ENCODE peak calls at places on chromosomes 6 and 20, in ten cellular contexts. One of them, this sample, is unnamed.

GRCh38 chr6:112337209-112337638 is 9.9 kb upstream of the RFPL4B start:
- DNase-seq in AG04450: peak
- DNase-seq in fibroblast of mammary gland: peak
- DNase-seq in AG10803: peak
- DNase-seq in cardiac fibroblast: peak
- DNase-seq in lung: peak
- DNase-seq in ovary: peak
- DNase-seq in brain microvascular endothelial cell: peak
- DNase-seq in NB4: peak
- DNase-seq in CD8-positive, alpha-beta T cell: no peak
- DNase-seq in this sample: peak

GRCh38 chr20:49602370-49603208 is 34.7 kb upstream of the PTGIS start:
- DNase-seq in fibroblast of mammary gland: no peak
- DNase-seq in AG10803: no peak
- DNase-seq in NB4: no peak
- DNase-seq in lung: no peak
- DNase-seq in AG04450: no peak
- DNase-seq in cardiac fibroblast: no peak
- DNase-seq in CD8-positive, alpha-beta T cell: no peak
- DNase-seq in ovary: no peak
- DNase-seq in brain microvascular endothelial cell: no peak
- DNase-seq in this sample: no peak

GRCh38 chr6:1381397-1382330 is 7.7 kb upstream of the FOXF2 start:
- DNase-seq in lung: no peak
- DNase-seq in cardiac fibroblast: no peak
- DNase-seq in AG10803: no peak
- DNase-seq in CD8-positive, alpha-beta T cell: peak
- DNase-seq in AG04450: no peak
- DNase-seq in brain microvascular endothelial cell: no peak
- DNase-seq in NB4: peak
- DNase-seq in ovary: peak
- DNase-seq in fibroblast of mammary gland: no peak
- DNase-seq in this sample: peak

GRCh38 chr20:50294164-50295088 is 103.8 kb downstream of the CEBPB start:
- DNase-seq in cardiac fibroblast: no peak
- DNase-seq in lung: no peak
- DNase-seq in fibroblast of mammary gland: no peak
- DNase-seq in AG10803: no peak
- DNase-seq in ovary: no peak
- DNase-seq in AG04450: no peak
- DNase-seq in CD8-positive, alpha-beta T cell: no peak
- DNase-seq in NB4: peak
- DNase-seq in brain microvascular endothelial cell: no peak
- DNase-seq in this sample: no peak

GRCh38 chr6:131998255-131998982 is 47.2 kb upstream of the CCN2 start:
- DNase-seq in fibroblast of mammary gland: peak
- DNase-seq in brain microvascular endothelial cell: peak
- DNase-seq in CD8-positive, alpha-beta T cell: no peak
- DNase-seq in AG10803: peak
- DNase-seq in lung: no peak
- DNase-seq in ovary: no peak
- DNase-seq in AG04450: no peak
- DNase-seq in NB4: no peak
- DNase-seq in cardiac fibroblast: peak
- DNase-seq in this sample: no peak

GRCh38 chr6:37524025-37524647 is 24.4 kb upstream of the CCDC167 start:
- DNase-seq in cardiac fibroblast: peak
- DNase-seq in AG10803: no peak
- DNase-seq in CD8-positive, alpha-beta T cell: no peak
- DNase-seq in NB4: no peak
- DNase-seq in ovary: no peak
- DNase-seq in AG04450: peak
- DNase-seq in fibroblast of mammary gland: peak
- DNase-seq in lung: no peak
- DNase-seq in brain microvascular endothelial cell: peak
- DNase-seq in this sample: peak

GRCh38 chr6:144346719-144347446 is 61.7 kb downstream of the UTRN start:
- DNase-seq in CD8-positive, alpha-beta T cell: no peak
- DNase-seq in AG10803: peak
- DNase-seq in brain microvascular endothelial cell: peak
- DNase-seq in NB4: peak
- DNase-seq in lung: no peak
- DNase-seq in fibroblast of mammary gland: peak
- DNase-seq in AG04450: peak
- DNase-seq in ovary: no peak
- DNase-seq in cardiac fibroblast: peak
- DNase-seq in this sample: peak

GRCh38 chr6:137011406-137011805 is 33.4 kb downstream of the IL20RA start:
- DNase-seq in NB4: no peak
- DNase-seq in AG04450: no peak
- DNase-seq in brain microvascular endothelial cell: no peak
- DNase-seq in AG10803: no peak
- DNase-seq in CD8-positive, alpha-beta T cell: no peak
- DNase-seq in cardiac fibroblast: no peak
- DNase-seq in lung: no peak
- DNase-seq in fibroblast of mammary gland: no peak
- DNase-seq in ovary: no peak
- DNase-seq in this sample: peak

GRCh38 chr20:278607-279571 is 11.7 kb downstream of the C20orf96 start:
- DNase-seq in AG10803: no peak
- DNase-seq in brain microvascular endothelial cell: no peak
- DNase-seq in lung: no peak
- DNase-seq in NB4: no peak
- DNase-seq in fibroblast of mammary gland: no peak
- DNase-seq in CD8-positive, alpha-beta T cell: no peak
- DNase-seq in cardiac fibroblast: no peak
- DNase-seq in ovary: peak
- DNase-seq in AG04450: no peak
- DNase-seq in this sample: peak

GRCh38 chr20:9555781-9556180 is 41.4 kb downstream of the LAMP5 start:
- DNase-seq in NB4: no peak
- DNase-seq in CD8-positive, alpha-beta T cell: no peak
- DNase-seq in lung: no peak
- DNase-seq in fibroblast of mammary gland: peak
- DNase-seq in AG10803: no peak
- DNase-seq in ovary: no peak
- DNase-seq in AG04450: no peak
- DNase-seq in cardiac fibroblast: peak
- DNase-seq in brain microvascular endothelial cell: no peak
- DNase-seq in this sample: peak

GRCh38 chr20:9179193-9179802 is 110.4 kb downstream of the PLCB4 start:
- DNase-seq in lung: no peak
- DNase-seq in CD8-positive, alpha-beta T cell: no peak
- DNase-seq in NB4: no peak
- DNase-seq in AG10803: peak
- DNase-seq in fibroblast of mammary gland: peak
- DNase-seq in AG04450: no peak
- DNase-seq in brain microvascular endothelial cell: peak
- DNase-seq in ovary: no peak
- DNase-seq in cardiac fibroblast: peak
- DNase-seq in this sample: peak

DNA sequence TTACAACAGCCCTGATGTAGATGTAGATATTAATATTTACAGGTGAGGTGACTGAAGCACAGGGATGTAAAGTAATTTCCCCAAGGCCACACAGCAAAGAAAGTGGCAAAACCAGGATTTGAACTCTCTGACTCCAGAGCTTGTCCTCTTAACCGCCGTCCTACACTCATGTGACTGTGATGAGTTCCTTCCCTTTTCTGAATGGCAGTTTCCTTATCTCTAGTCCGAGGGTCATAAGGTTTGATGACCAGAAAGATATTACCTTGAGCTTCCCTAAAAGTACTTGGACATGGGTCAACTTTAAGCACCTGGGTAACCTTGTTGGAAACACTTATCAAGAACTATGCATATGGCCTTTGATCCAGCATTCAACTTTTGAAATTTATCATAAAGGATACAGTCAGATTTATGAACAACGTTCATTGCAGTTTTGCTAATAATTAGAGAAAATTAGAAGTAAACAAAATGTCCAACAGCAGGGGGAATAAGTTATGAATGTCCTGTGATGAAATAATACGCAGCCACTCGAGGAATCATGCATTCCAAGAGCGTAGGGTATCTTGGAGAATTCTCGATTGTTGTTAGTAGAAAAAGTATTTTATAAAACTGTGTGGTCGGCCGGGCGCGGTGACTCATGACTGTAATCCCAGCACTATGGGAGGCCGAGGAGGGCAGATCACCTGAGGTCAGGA is 2.3 kb upstream of the TLDC2 start:
- DNase-seq in cardiac fibroblast: no peak
- DNase-seq in lung: no peak
- DNase-seq in brain microvascular endothelial cell: no peak
- DNase-seq in fibroblast of mammary gland: no peak
- DNase-seq in AG04450: no peak
- DNase-seq in CD8-positive, alpha-beta T cell: no peak
- DNase-seq in AG10803: no peak
- DNase-seq in ovary: no peak
- DNase-seq in NB4: no peak
- DNase-seq in this sample: no peak
- TF ChIP-seq CTCF in cardiac fibroblast: no peak
- TF ChIP-seq CTCF in lung: no peak
- TF ChIP-seq CTCF in brain microvascular endothelial cell: no peak
- TF ChIP-seq CTCF in fibroblast of mammary gland: no peak
- TF ChIP-seq CTCF in AG04450: no peak
- TF ChIP-seq CTCF in CD8-positive, alpha-beta T cell: no peak
- TF ChIP-seq CTCF in AG10803: no peak
- TF ChIP-seq CTCF in ovary: no peak
- TF ChIP-seq CTCF in NB4: no peak
- TF ChIP-seq CTCF in this sample: no peak

GRCh38 chr20:17871861-17872260 is 96.7 kb downstream of the SNX5 start:
- DNase-seq in AG04450: no peak
- DNase-seq in cardiac fibroblast: no peak
- DNase-seq in brain microvascular endothelial cell: no peak
- DNase-seq in ovary: no peak
- DNase-seq in CD8-positive, alpha-beta T cell: no peak
- DNase-seq in fibroblast of mammary gland: no peak
- DNase-seq in lung: no peak
- DNase-seq in AG10803: no peak
- DNase-seq in NB4: no peak
- DNase-seq in this sample: no peak
- H3K4me3 ChIP-seq in AG04450: no peak
- H3K4me3 ChIP-seq in cardiac fibroblast: no peak
- H3K4me3 ChIP-seq in brain microvascular endothelial cell: no peak
- H3K4me3 ChIP-seq in ovary: no peak
- H3K4me3 ChIP-seq in CD8-positive, alpha-beta T cell: no peak
- H3K4me3 ChIP-seq in fibroblast of mammary gland: no peak
- H3K4me3 ChIP-seq in lung: no peak
- H3K4me3 ChIP-seq in AG10803: no peak
- H3K4me3 ChIP-seq in NB4: no peak
- H3K4me3 ChIP-seq in this sample: no peak

GRCh38 chr6:33323623-33323948 is 6.0 kb upstream of the ZBTB22 start:
- DNase-seq in fibroblast of mammary gland: no peak
- DNase-seq in CD8-positive, alpha-beta T cell: no peak
- DNase-seq in lung: no peak
- DNase-seq in brain microvascular endothelial cell: no peak
- DNase-seq in NB4: no peak
- DNase-seq in AG10803: no peak
- DNase-seq in AG04450: no peak
- DNase-seq in cardiac fibroblast: no peak
- DNase-seq in ovary: peak
- DNase-seq in this sample: no peak
- TF ChIP-seq CTCF in fibroblast of mammary gland: no peak
- TF ChIP-seq CTCF in CD8-positive, alpha-beta T cell: no peak
- TF ChIP-seq CTCF in lung: no peak
- TF ChIP-seq CTCF in brain microvascular endothelial cell: no peak
- TF ChIP-seq CTCF in NB4: no peak
- TF ChIP-seq CTCF in AG10803: no peak
- TF ChIP-seq CTCF in AG04450: no peak
- TF ChIP-seq CTCF in cardiac fibroblast: no peak
- TF ChIP-seq CTCF in ovary: no peak
- TF ChIP-seq CTCF in this sample: no peak

GRCh38 chr6:111230351-111231077 is 143.2 kb downstream of the SLC16A10 start:
- DNase-seq in lung: no peak
- DNase-seq in NB4: peak
- DNase-seq in fibroblast of mammary gland: peak
- DNase-seq in ovary: no peak
- DNase-seq in AG04450: no peak
- DNase-seq in cardiac fibroblast: peak
- DNase-seq in brain microvascular endothelial cell: peak
- DNase-seq in AG10803: peak
- DNase-seq in CD8-positive, alpha-beta T cell: no peak
- DNase-seq in this sample: peak

GRCh38 chr6:111231078-111231435 is 143.8 kb downstream of the SLC16A10 start:
- DNase-seq in AG10803: peak
- DNase-seq in AG04450: no peak
- DNase-seq in brain microvascular endothelial cell: no peak
- DNase-seq in NB4: no peak
- DNase-seq in cardiac fibroblast: no peak
- DNase-seq in lung: no peak
- DNase-seq in fibroblast of mammary gland: no peak
- DNase-seq in CD8-positive, alpha-beta T cell: no peak
- DNase-seq in ovary: no peak
- DNase-seq in this sample: no peak

GRCh38 chr6:111222341-111222740 is 135.0 kb downstream of the SLC16A10 start:
- DNase-seq in ovary: no peak
- DNase-seq in AG10803: no peak
- DNase-seq in NB4: no peak
- DNase-seq in cardiac fibroblast: no peak
- DNase-seq in CD8-positive, alpha-beta T cell: no peak
- DNase-seq in lung: no peak
- DNase-seq in fibroblast of mammary gland: no peak
- DNase-seq in brain microvascular endothelial cell: no peak
- DNase-seq in AG04450: no peak
- DNase-seq in this sample: no peak

GRCh38 chr6:111228094-111228493 is 140.8 kb downstream of the SLC16A10 start:
- DNase-seq in brain microvascular endothelial cell: no peak
- DNase-seq in fibroblast of mammary gland: peak
- DNase-seq in ovary: no peak
- DNase-seq in cardiac fibroblast: peak
- DNase-seq in AG04450: no peak
- DNase-seq in NB4: peak
- DNase-seq in lung: no peak
- DNase-seq in AG10803: peak
- DNase-seq in CD8-positive, alpha-beta T cell: no peak
- DNase-seq in this sample: peak
- H3K4me3 ChIP-seq in brain microvascular endothelial cell: no peak
- H3K4me3 ChIP-seq in fibroblast of mammary gland: no peak
- H3K4me3 ChIP-seq in ovary: no peak
- H3K4me3 ChIP-seq in cardiac fibroblast: no peak
- H3K4me3 ChIP-seq in AG04450: no peak
- H3K4me3 ChIP-seq in NB4: no peak
- H3K4me3 ChIP-seq in lung: no peak
- H3K4me3 ChIP-seq in AG10803: no peak
- H3K4me3 ChIP-seq in CD8-positive, alpha-beta T cell: no peak
- H3K4me3 ChIP-seq in this sample: no peak

GRCh38 chr20:63957004-63957689 is 931 bp upstream of the UCKL1 start:
- DNase-seq in brain microvascular endothelial cell: no peak
- DNase-seq in AG10803: peak
- DNase-seq in CD8-positive, alpha-beta T cell: peak
- DNase-seq in cardiac fibroblast: peak
- DNase-seq in NB4: peak
- DNase-seq in AG04450: no peak
- DNase-seq in ovary: peak
- DNase-seq in lung: peak
- DNase-seq in fibroblast of mammary gland: peak
- DNase-seq in this sample: peak
- TF ChIP-seq CTCF in brain microvascular endothelial cell: peak
- TF ChIP-seq CTCF in AG10803: no peak
- TF ChIP-seq CTCF in CD8-positive, alpha-beta T cell: no peak
- TF ChIP-seq CTCF in cardiac fibroblast: peak
- TF ChIP-seq CTCF in NB4: no peak
- TF ChIP-seq CTCF in AG04450: peak
- TF ChIP-seq CTCF in ovary: no peak
- TF ChIP-seq CTCF in lung: no peak
- TF ChIP-seq CTCF in fibroblast of mammary gland: no peak
- TF ChIP-seq CTCF in this sample: peak